ENCODE peak calls at places on chromosomes 2 and 18, in six cellular contexts. Q, J, T, H, B and A are unnamed samples.

GRCh38 chr18:26621161-26622026 is 73.0 kb upstream of the KCTD1 start:
- DNase-seq in B (no peak), Q (peak; percentile 71), J (peak; percentile 21), T (peak; percentile 81), H (peak; percentile 33), A (peak; percentile 53)

GRCh38 chr2:31337860-31338259 is 76.7 kb downstream of the XDH start:
- DNase-seq in H (no peak), B (no peak), J (no peak), T (no peak), Q (no peak), A (no peak)

GRCh38 chr2:168649562-168649961 is 152.9 kb upstream of the NOSTRIN start:
- DNase-seq in H (no peak), B (no peak), J (no peak), T (peak; percentile 42), Q (no peak), A (no peak)

GRCh38 chr2:29374823-29375222 is 259.6 kb downstream of the CLIP4 start:
- DNase-seq in H (no peak), T (peak; percentile 9), Q (no peak), B (no peak), J (no peak), A (no peak)

GRCh38 chr2:20618468-20618885 is 32.4 kb downstream of the HS1BP3 start:
- DNase-seq in H (no peak), T (no peak), Q (no peak), J (no peak), B (no peak), A (no peak)

GRCh38 chr2:234427081-234428058 is 69.5 kb downstream of the ARL4C start:
- DNase-seq in B (no peak), H (peak; percentile 53), Q (peak; percentile 62), J (no peak), T (peak; percentile 93), A (no peak)

GRCh38 chr2:207772081-207772843 is 2.6 kb upstream of the FZD5 start:
- DNase-seq in H (no peak), B (no peak), Q (peak; percentile 72), T (peak; percentile 97), J (no peak), A (peak; percentile 33)

GRCh38 chr2:18500333-18500732 is 60.1 kb downstream of the RDH14 start:
- DNase-seq in J (no peak), H (no peak), T (no peak), B (no peak), Q (no peak), A (no peak)

GRCh38 chr18:36338420-36338933 is 41.0 kb downstream of the FHOD3 start:
- DNase-seq in J (no peak), Q (no peak), H (no peak), B (no peak), T (no peak), A (no peak)

GRCh38 chr2:156562136-156562535 is 126.0 kb downstream of the GPD2 start:
- DNase-seq in Q (no peak), J (no peak), B (no peak), T (no peak), H (no peak), A (peak; percentile 37)

GRCh38 chr2:24866946-24867345 is 53.1 kb downstream of the ADCY3 start:
- DNase-seq in H (no peak), T (no peak), J (no peak), B (no peak), Q (no peak), A (no peak)

DNA sequence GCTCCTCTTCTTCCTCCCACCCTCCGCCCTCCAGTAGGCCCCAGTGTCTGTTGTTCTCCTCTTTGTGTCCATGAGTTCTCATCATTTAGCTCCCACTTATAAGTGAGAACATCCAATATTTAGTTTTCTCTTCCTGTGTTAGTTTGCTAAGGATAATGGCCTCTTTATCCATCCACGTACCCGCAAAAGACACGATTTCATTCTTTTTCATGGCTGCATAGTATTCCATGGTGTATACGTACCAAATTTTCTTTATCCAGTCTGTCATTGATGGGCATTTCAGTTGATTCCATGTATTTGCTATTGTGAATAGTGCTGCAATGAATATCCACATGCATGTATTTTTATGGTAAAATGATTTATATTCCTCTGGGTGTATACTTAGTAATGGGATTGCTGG is 82.2 kb downstream of the COPS8 start:
- DNase-seq in Q (no peak), H (no peak), T (no peak), J (no peak), B (no peak), A (no peak)
- TF ChIP-seq CREB1 in Q (no peak), H (no peak), T (no peak), J (no peak), B (no peak), A (no peak)

GRCh38 chr2:219661955-219662395 is 34.5 kb downstream of the SLC4A3 start:
- DNase-seq in J (no peak), T (no peak), H (no peak), B (no peak), Q (no peak), A (peak; percentile 54)
- TF ChIP-seq CREB1 in J (no peak), T (no peak), H (no peak), B (no peak), Q (no peak), A (no peak)

GRCh38 chr18:46204143-46204542 is 100.0 kb downstream of the HAUS1 start:
- DNase-seq in B (no peak), J (no peak), T (no peak), H (no peak), Q (no peak), A (no peak)
- TF ChIP-seq CREB1 in B (no peak), J (no peak), T (no peak), H (no peak), Q (no peak), A (no peak)

DNA sequence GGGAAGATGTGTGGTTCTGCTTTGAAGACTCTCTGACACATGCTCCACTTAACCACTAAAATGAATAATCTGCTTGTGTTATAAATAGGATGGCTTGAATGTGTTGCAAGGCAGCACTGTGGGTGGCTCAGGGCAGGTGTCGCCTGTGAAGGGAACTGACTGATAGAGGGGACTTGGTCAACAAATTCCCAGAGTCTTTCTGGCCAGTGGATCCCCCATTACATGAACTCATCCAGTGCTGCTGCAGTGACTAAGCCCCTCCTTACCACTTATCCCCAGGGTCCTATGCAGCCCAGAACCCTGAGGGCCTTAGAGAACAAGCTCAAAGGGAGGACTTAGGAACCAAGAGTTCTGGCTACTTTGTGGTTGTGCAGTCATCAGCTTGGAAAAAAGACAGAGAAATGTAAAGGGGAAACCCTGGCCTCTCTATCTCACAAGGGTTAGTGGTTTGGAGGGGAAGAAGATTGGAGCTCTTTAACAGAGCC is 226.2 kb upstream of the TNP1 start:
- DNase-seq in H (no peak), B (no peak), J (no peak), Q (no peak), T (no peak), A (no peak)
- TF ChIP-seq CREB1 in H (no peak), B (peak; percentile 24), J (no peak), Q (no peak), T (no peak), A (no peak)

DNA sequence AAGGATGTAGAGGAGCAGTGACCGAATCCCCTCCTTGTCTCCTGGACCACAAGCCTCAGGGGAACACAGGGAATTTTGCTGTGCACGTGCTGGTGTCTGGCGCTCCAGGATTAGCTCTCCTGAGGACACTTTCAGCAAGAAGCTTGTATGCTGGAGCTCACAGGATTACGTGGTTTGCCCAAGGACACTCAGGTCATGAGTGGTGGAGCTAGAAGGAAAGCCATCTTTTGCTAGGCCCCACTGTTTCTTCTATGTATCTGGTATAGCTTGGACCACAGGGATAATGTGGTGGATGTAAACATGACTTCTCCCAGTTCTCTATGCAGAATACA is 202.3 kb downstream of the RNF144A start:
- DNase-seq in H (no peak), J (no peak), B (no peak), Q (no peak), T (no peak), A (no peak)
- TF ChIP-seq CREB1 in H (no peak), J (no peak), B (no peak), Q (no peak), T (no peak), A (no peak)